ENCODE peak calls at places on chromosomes 13 and 19, in six cellular contexts. L is ascending aorta, N is fibroblast of the aortic adventitia, H is astrocyte of the spinal cord, G is cardiac muscle cell, Y is PC-9. M is an unnamed sample.
A peak's percentile ranks its signal among the peaks of the same experiment; 100 is the strongest.

GRCh38 chr13:31947105-31947504 is 84.5 kb upstream of the FRY start:
- DNase-seq in H (no peak), N (no peak), Y (no peak), L (no peak), G (no peak), M (no peak)

GRCh38 chr19:13149628-13150186 is 468 bp downstream of the STX10 start:
- DNase-seq in G (peak; percentile 72), N (peak; percentile 34), H (peak; percentile 47), L (peak; percentile 14), Y (peak; percentile 39), M (peak; percentile 66)

GRCh38 chr13:49342404-49342803 is 94.7 kb downstream of the CDADC1 start:
- DNase-seq in H (no peak), Y (no peak), L (no peak), N (no peak), G (no peak), M (no peak)

GRCh38 chr13:76533251-76533650 is 353.0 kb downstream of the KCTD12 start:
- DNase-seq in H (peak; percentile 29), Y (no peak), N (no peak), G (no peak), L (no peak), M (no peak)

GRCh38 chr19:12833747-12834417 is 497 bp downstream of the RTBDN start:
- DNase-seq in Y (peak; percentile 44), N (no peak), G (peak; percentile 73), L (no peak), H (no peak), M (no peak)

GRCh38 chr19:55289117-55289796 is 5.5 kb downstream of the BRSK1 start:
- DNase-seq in L (no peak), G (no peak), H (no peak), N (peak; percentile 7), Y (no peak), M (no peak)

GRCh38 chr19:48539503-48540096 is 12.4 kb upstream of the SULT2B1 start:
- DNase-seq in G (peak; percentile 61), H (peak; percentile 33), L (no peak), Y (peak; percentile 37), N (peak; percentile 63), M (no peak)

GRCh38 chr13:92591117-92591516 is 635.5 kb upstream of the GPC6 start:
- DNase-seq in H (no peak), L (no peak), N (no peak), G (no peak), Y (no peak), M (no peak)

GRCh38 chr13:21548577-21548976 is 55.4 kb downstream of the MICU2 start:
- DNase-seq in Y (no peak), H (no peak), G (no peak), N (no peak), L (no peak), M (no peak)

GRCh38 chr19:19122902-19123301 is 15.4 kb downstream of the TMEM161A start:
- DNase-seq in Y (no peak), H (no peak), N (no peak), G (no peak), L (no peak), M (no peak)

GRCh38 chr13:95641291-95641811 is 3.2 kb downstream of the DZIP1 start:
- DNase-seq in L (no peak), Y (no peak), G (no peak), N (no peak), H (peak; percentile 39), M (peak; percentile 13)

GRCh38 chr13:113499936-113500335 is 9.4 kb upstream of the DCUN1D2 start:
- DNase-seq in Y (no peak), H (peak; percentile 25), G (no peak), N (peak; percentile 47), L (no peak), M (no peak)

GRCh38 chr13:26327905-26328304 is 74.0 kb downstream of the CDK8 start:
- DNase-seq in H (peak; percentile 38), Y (no peak), L (no peak), G (no peak), N (no peak), M (no peak)

GRCh38 chr19:34994643-34995471 is 5.3 kb upstream of the GRAMD1A start:
- DNase-seq in G (no peak), H (no peak), Y (peak; percentile 54), L (no peak), N (peak; percentile 27), M (no peak)

GRCh38 chr13:48969685-48970084 is 6.0 kb upstream of the FNDC3A start:
- DNase-seq in L (no peak), G (no peak), N (no peak), Y (no peak), H (no peak), M (no peak)

GRCh38 chr13:46598140-46598819 is 45.3 kb downstream of the LRCH1 start:
- DNase-seq in L (no peak), H (no peak), Y (no peak), N (no peak), G (no peak), M (peak; percentile 14)

GRCh38 chr13:98567140-98567539 is 9.8 kb downstream of the STK24 start:
- DNase-seq in L (no peak), H (no peak), N (no peak), G (no peak), Y (no peak), M (no peak)

GRCh38 chr13:26742691-26743358 is 17.8 kb downstream of the GPR12 start:
- DNase-seq in Y (no peak), G (no peak), N (no peak), L (no peak), H (no peak), M (no peak)

GRCh38 chr13:20585371-20585770 is 18.4 kb downstream of the IFT88 start:
- DNase-seq in G (no peak), N (no peak), Y (no peak), L (no peak), H (no peak), M (no peak)

DNA sequence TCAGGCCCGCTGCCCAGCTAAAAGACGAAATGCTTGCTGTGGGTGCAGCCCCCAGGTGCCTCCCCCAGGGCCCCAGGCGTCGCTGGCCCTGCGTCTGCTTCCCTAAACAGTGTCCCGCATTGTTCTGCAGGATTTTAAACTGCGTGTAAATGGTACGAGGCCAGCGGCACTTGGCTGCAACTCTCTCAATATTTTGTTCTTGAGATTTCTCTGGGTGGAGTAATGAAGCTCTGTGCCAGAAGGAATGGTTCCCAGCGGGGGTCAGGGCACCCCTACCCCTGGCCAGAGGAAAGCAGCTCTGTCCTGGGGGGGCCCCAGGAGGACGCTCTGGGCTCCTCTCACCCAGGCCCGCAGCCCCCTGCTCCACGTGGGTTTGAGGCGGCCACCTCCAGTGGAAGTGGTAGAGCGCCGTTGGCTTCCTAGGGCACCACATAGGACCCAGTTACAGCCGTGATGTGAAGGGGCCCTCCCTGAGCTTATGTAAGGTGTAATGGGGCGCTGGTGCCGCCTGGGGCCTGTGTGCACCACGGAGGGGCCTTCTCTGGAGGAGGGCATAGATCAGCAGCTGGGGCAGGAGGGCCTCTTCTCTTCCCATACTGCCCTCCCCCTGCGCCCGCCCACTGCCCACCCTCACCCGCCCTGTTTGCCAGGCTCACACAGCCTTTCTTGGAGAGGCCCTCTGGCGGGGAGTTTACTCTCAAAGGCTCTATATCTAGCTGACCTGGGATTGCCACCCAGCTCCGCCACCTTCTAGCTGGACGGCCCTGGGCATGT is 19.8 kb downstream of the PAK4 start:
- DNase-seq in N (no peak), H (peak; percentile 31), Y (no peak), L (no peak), G (no peak), M (no peak)
- TF ChIP-seq CTCF in N (no peak), H (peak; percentile 43), Y (no peak), L (no peak), G (no peak), M (no peak)

GRCh38 chr19:4974855-4975469 is 6.0 kb downstream of the KDM4B start:
- DNase-seq in G (no peak), N (no peak), L (no peak), Y (no peak), H (no peak), M (no peak)

GRCh38 chr19:4977299-4978174 is 8.6 kb downstream of the KDM4B start:
- DNase-seq in N (peak; percentile 93), Y (no peak), G (peak; percentile 47), L (no peak), H (peak; percentile 89), M (no peak)

GRCh38 chr19:4980087-4980486 is 11.2 kb downstream of the KDM4B start:
- DNase-seq in N (no peak), H (no peak), L (no peak), Y (no peak), G (no peak), M (no peak)

GRCh38 chr19:4979211-4979807 is 10.4 kb downstream of the KDM4B start:
- DNase-seq in L (no peak), N (no peak), Y (no peak), G (no peak), H (no peak), M (no peak)

DNA sequence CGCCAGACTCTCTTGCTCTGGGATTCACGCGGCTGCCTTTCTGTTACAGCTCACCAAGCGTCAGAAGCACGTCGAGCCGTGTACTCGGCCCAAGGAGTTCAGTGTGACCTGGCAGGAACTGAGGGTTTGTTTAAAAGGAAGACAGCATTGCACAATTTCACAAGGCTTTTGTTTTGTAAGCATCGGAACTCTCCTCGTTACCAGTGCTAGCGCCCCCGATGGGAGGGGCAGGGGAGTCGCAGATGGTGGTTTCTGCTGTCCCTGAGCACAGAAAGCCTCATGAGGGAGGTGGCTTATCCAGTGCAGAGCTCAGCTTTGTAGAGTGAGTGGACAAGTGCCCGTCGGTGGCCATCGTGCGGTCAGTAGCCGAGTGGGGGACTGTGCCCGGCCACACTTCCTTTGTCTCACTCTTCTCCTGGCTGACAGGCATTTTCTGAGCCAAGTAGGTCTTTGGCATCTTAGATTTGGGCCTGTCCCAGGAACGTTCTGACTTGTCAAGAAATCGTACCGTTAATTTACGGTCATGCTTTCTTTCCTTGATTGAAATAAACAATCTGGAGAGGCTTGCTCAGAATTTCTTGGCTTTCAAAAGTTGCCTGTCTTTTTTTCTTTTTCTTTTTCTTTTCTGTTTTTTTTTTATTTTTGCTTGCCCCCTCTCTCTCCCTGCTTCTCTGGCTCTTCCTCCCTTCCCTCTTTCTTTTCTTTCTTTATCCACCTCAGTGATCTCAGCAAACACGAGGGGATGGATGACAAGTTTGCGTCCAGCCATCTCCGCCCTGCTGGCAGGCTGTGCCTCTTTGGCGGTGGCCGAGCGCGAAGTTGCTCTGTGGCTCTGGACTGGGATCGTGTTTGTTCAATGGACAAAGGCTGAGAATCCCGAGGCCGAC is 7.7 kb downstream of the KDM4B start:
- DNase-seq in N (peak; percentile 98), H (peak; percentile 86), Y (no peak), G (no peak), L (peak; percentile 63), M (peak; percentile 82)
- TF ChIP-seq CTCF in N (peak; percentile 66), H (peak; percentile 59), Y (no peak), G (peak; percentile 78), L (peak; percentile 44), M (peak; percentile 30)

DNA sequence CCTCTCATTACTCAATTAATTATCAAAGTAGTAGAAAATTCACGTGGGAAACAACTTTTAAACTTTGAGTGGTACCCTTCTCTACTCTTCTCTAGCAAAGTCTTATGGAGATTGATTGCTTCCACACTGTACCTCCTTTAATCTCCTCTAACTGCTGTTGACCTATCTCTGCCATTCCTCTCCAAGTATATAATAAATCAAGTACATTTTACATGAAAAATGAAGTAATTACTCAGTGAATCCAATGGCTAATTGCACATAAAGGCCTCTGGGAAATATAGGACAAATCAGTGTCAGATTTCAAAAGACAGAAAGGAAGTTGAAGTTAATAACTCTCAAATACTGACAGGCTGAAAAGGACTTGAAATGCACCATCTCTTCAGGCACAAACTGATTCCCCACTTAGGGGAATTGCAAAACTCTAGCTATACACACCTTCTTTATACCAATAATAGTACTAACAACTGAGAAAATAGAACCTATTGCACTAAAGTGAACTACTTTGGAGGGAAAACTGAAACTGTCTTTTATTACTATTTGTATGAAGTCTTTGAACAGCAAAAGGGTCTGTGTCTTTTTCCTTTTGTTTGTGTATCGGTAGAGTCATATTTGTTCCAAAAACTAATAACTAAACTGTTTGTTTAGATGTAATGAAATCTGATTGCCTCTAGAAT is 701.1 kb downstream of the PCDH9 start:
- DNase-seq in N (no peak), G (no peak), H (no peak), L (no peak), Y (no peak), M (no peak)
- TF ChIP-seq CTCF in N (no peak), G (no peak), H (no peak), L (no peak), Y (no peak), M (no peak)

GRCh38 chr13:51245583-51245982 is 23.4 kb downstream of the FAM124A start:
- DNase-seq in Y (no peak), L (no peak), N (no peak), G (no peak), H (no peak), M (no peak)
- TF ChIP-seq CTCF in Y (no peak), L (no peak), N (no peak), G (no peak), H (no peak), M (no peak)

M was measured in endothelial cell.